ENCODE peak calls at places on chromosomes 13 and 19, in five cellular contexts. One of them, this sample, is unnamed.

GRCh38 chr13:75050419-75051066 is 431.4 kb downstream of the TBC1D4 start:
- DNase-seq in H9: no peak
- DNase-seq in neuronal stem cell: no peak
- DNase-seq in H1: no peak
- DNase-seq in mesenchymal stem cell: peak
- DNase-seq in this sample: peak

GRCh38 chr13:80931766-80932165 is 590.8 kb upstream of the SPRY2 start:
- DNase-seq in neuronal stem cell: no peak
- DNase-seq in mesenchymal stem cell: peak
- DNase-seq in H1: no peak
- DNase-seq in H9: no peak
- DNase-seq in this sample: no peak

GRCh38 chr13:98252931-98253470 is 75.9 kb upstream of the RNF113B start:
- DNase-seq in H9: no peak
- DNase-seq in mesenchymal stem cell: peak
- DNase-seq in neuronal stem cell: no peak
- DNase-seq in H1: no peak
- DNase-seq in this sample: peak

GRCh38 chr13:102838982-102839381 is 6.8 kb upstream of the ERCC5 start:
- DNase-seq in neuronal stem cell: no peak
- DNase-seq in H1: no peak
- DNase-seq in mesenchymal stem cell: no peak
- DNase-seq in H9: no peak
- DNase-seq in this sample: no peak

GRCh38 chr13:74794582-74794981 is 660.4 kb upstream of the KLF12 start:
- DNase-seq in mesenchymal stem cell: no peak
- DNase-seq in neuronal stem cell: no peak
- DNase-seq in H1: no peak
- DNase-seq in H9: no peak
- DNase-seq in this sample: no peak

GRCh38 chr13:110047511-110047910 is 259.4 kb downstream of the COL4A1 start:
- DNase-seq in H9: no peak
- DNase-seq in mesenchymal stem cell: peak
- DNase-seq in H1: no peak
- DNase-seq in neuronal stem cell: no peak
- DNase-seq in this sample: peak

GRCh38 chr19:30795727-30796126 is 423.5 kb downstream of the ZNF536 start:
- DNase-seq in neuronal stem cell: no peak
- DNase-seq in H9: no peak
- DNase-seq in H1: no peak
- DNase-seq in mesenchymal stem cell: no peak
- DNase-seq in this sample: no peak

GRCh38 chr19:2334986-2335846 is 6.7 kb downstream of the SPPL2B start:
- DNase-seq in neuronal stem cell: no peak
- DNase-seq in mesenchymal stem cell: no peak
- DNase-seq in H1: peak
- DNase-seq in H9: no peak
- DNase-seq in this sample: no peak

GRCh38 chr13:23445794-23446193 is 12.3 kb upstream of the SACS start:
- DNase-seq in neuronal stem cell: no peak
- DNase-seq in mesenchymal stem cell: no peak
- DNase-seq in H1: peak
- DNase-seq in H9: no peak
- DNase-seq in this sample: no peak

GRCh38 chr19:29812080-29812880 is 489 bp downstream of the CCNE1 start:
- DNase-seq in H9: no peak
- DNase-seq in H1: peak
- DNase-seq in mesenchymal stem cell: no peak
- DNase-seq in neuronal stem cell: peak
- DNase-seq in this sample: no peak

GRCh38 chr13:66992183-66992582 is 238.0 kb downstream of the PCDH9 start:
- DNase-seq in H1: no peak
- DNase-seq in neuronal stem cell: no peak
- DNase-seq in mesenchymal stem cell: no peak
- DNase-seq in H9: no peak
- DNase-seq in this sample: no peak

GRCh38 chr19:11288349-11288748 is 7.6 kb upstream of the TSPAN16 start:
- DNase-seq in mesenchymal stem cell: peak
- DNase-seq in neuronal stem cell: no peak
- DNase-seq in H1: no peak
- DNase-seq in H9: no peak
- DNase-seq in this sample: peak

GRCh38 chr13:40273173-40274000 is 393.1 kb downstream of the FOXO1 start:
- DNase-seq in mesenchymal stem cell: no peak
- DNase-seq in neuronal stem cell: no peak
- DNase-seq in H1: no peak
- DNase-seq in H9: no peak
- DNase-seq in this sample: no peak

GRCh38 chr13:22061371-22061805 is 390.5 kb downstream of the FGF9 start:
- DNase-seq in H9: peak
- DNase-seq in H1: no peak
- DNase-seq in mesenchymal stem cell: no peak
- DNase-seq in neuronal stem cell: no peak
- DNase-seq in this sample: peak

GRCh38 chr19:3370728-3371591 is 4.6 kb downstream of the NFIC start:
- DNase-seq in H9: no peak
- DNase-seq in neuronal stem cell: no peak
- DNase-seq in mesenchymal stem cell: no peak
- DNase-seq in H1: no peak
- DNase-seq in this sample: no peak
- H4K8ac ChIP-seq in H9: no peak
- H4K8ac ChIP-seq in neuronal stem cell: no peak
- H4K8ac ChIP-seq in mesenchymal stem cell: peak
- H4K8ac ChIP-seq in H1: peak
- H4K8ac ChIP-seq in this sample: no peak

DNA sequence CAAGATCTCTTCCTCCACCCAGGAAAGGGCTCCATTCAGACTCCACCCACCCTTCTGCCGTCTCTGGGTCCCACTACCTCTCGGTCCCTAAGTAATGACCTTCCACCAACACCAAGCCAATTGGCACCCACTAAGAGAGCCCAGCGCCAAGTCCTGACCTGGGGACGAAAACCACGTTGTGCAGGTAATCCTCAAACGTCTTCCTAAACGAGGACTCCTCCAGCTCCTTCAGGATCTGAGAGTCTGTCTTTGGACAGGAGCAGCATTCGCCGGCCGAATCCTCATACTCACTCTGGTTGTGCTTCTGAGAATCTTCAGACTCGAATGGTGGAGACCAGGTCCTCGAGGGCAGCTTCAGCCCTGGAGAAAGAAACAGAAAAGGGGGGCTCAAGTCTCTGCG is 83.1 kb downstream of the ZNF557 start:
- DNase-seq in H1: no peak
- DNase-seq in H9: peak
- DNase-seq in neuronal stem cell: no peak
- DNase-seq in mesenchymal stem cell: no peak
- DNase-seq in this sample: no peak
- H2BK12ac ChIP-seq in H1: no peak
- H2BK12ac ChIP-seq in H9: no peak
- H2BK12ac ChIP-seq in neuronal stem cell: no peak
- H2BK12ac ChIP-seq in mesenchymal stem cell: no peak
- H2BK12ac ChIP-seq in this sample: no peak

DNA sequence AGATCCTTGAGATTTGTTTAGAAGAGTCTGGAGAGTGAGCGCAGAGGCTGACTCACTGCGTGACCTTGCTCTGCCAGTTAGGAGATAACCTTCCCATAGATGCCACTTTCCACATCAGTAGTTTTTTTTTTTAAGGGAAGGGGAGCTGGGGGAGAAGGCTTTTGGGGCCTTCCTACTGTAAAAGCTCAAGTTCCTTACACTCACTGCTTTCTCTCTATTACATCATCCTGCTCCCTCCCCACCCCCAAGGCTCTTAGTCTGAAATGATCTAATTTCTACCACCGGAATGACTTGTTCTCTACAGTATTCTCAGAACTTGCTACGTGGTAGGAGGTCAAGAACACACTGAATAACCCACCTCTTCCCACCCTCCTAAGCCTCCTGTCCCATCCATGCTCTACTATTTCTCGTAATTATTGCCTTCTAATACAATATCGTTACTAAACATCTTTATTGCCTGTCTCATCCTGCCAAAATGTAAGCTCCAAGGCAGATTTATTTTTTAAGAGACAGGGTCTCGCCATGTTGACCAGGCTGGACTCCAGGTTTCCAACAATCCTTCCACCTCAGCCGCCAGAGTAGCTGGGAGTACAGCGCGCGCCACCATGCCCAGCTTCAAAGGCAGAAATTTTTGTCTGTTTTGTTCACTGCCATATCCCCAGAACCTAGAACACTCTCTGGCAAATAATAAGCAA is 1.2 kb downstream of the LONP1 start:
- DNase-seq in H9: no peak
- DNase-seq in H1: no peak
- DNase-seq in neuronal stem cell: no peak
- DNase-seq in mesenchymal stem cell: peak
- DNase-seq in this sample: peak
- H4K8ac ChIP-seq in H9: no peak
- H4K8ac ChIP-seq in H1: peak
- H4K8ac ChIP-seq in neuronal stem cell: no peak
- H4K8ac ChIP-seq in mesenchymal stem cell: no peak
- H4K8ac ChIP-seq in this sample: no peak

DNA sequence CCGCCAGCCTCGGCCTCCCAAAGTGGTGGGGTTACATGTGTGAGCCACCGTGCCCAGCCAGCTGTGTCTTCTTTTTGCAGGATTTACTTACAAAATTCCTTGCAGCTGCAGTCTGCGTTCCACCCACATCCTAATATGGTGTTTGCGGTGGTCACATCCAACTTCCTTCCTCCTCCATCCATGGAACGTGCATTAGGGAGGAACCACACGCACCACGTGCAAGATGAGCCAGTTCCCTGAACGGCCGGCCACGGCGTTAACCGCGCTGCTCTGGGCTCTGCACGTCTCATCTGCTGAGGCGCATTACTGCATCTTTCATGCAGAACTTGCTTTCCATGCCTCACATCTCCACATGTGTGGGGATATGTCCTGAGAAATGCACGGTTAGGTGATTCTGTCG is 13.0 kb upstream of the SIGLEC11 start:
- DNase-seq in H1: no peak
- DNase-seq in neuronal stem cell: no peak
- DNase-seq in mesenchymal stem cell: no peak
- DNase-seq in H9: no peak
- DNase-seq in this sample: no peak
- H2BK12ac ChIP-seq in H1: no peak
- H2BK12ac ChIP-seq in neuronal stem cell: no peak
- H2BK12ac ChIP-seq in mesenchymal stem cell: no peak
- H2BK12ac ChIP-seq in H9: no peak
- H2BK12ac ChIP-seq in this sample: no peak

GRCh38 chr13:93266681-93267080 is 40.1 kb downstream of the GPC6 start:
- DNase-seq in H1: no peak
- DNase-seq in H9: no peak
- DNase-seq in mesenchymal stem cell: no peak
- DNase-seq in neuronal stem cell: no peak
- DNase-seq in this sample: no peak

GRCh38 chr13:93268327-93269028 is 41.9 kb downstream of the GPC6 start:
- DNase-seq in H9: no peak
- DNase-seq in H1: no peak
- DNase-seq in mesenchymal stem cell: no peak
- DNase-seq in neuronal stem cell: no peak
- DNase-seq in this sample: no peak

GRCh38 chr13:93265800-93266199 is 39.2 kb downstream of the GPC6 start:
- DNase-seq in H9: no peak
- DNase-seq in neuronal stem cell: no peak
- DNase-seq in mesenchymal stem cell: no peak
- DNase-seq in H1: no peak
- DNase-seq in this sample: no peak

DNA sequence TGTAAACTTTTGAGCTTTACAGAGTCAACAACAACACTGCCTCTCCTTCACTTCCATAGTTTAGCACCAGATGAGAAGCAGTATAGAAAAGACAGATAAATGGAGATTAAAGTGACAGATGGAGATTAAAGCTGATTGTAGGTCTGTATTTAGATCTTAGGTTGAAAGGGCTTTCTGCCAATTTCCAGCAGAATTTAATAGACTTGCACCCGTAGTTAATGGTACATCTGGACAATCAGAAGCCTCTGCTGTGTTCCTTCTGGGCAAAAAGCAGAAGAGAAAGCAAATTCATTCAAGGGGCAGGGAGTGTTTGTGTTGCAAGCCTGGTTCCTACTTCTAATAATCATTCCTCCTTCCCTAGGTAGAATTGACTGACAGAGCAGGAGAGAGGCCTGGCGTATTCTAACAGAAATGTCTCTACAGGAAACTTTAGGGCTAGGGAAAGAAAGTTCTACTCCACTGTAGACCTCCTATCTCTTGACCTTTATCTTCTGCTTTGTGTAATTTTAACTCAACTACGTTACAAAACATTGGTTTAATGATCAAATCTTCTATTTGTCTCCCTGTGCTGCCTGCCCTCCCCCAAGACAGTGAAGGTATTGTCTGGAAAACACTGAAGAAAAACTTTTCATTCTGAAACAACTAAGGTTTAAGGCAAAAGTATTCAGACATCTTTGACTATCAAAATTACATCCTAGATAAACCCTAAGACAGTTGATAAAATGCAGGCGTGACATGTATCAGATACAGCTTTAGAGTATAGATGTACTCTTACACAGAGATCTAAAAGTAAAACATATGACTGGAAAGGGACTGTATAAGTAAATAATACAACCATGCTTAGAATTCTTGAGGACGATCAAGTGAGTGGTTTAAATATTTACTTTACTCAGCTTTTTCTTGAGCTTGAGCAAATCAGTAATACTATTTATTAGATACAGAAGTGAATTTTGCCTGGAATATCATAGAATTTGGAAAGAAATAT is 44.5 kb downstream of the GPC6 start:
- DNase-seq in mesenchymal stem cell: peak
- DNase-seq in neuronal stem cell: no peak
- DNase-seq in H9: no peak
- DNase-seq in H1: no peak
- DNase-seq in this sample: no peak
- H4K8ac ChIP-seq in mesenchymal stem cell: no peak
- H4K8ac ChIP-seq in neuronal stem cell: no peak
- H4K8ac ChIP-seq in H9: no peak
- H4K8ac ChIP-seq in H1: no peak
- H4K8ac ChIP-seq in this sample: no peak

DNA sequence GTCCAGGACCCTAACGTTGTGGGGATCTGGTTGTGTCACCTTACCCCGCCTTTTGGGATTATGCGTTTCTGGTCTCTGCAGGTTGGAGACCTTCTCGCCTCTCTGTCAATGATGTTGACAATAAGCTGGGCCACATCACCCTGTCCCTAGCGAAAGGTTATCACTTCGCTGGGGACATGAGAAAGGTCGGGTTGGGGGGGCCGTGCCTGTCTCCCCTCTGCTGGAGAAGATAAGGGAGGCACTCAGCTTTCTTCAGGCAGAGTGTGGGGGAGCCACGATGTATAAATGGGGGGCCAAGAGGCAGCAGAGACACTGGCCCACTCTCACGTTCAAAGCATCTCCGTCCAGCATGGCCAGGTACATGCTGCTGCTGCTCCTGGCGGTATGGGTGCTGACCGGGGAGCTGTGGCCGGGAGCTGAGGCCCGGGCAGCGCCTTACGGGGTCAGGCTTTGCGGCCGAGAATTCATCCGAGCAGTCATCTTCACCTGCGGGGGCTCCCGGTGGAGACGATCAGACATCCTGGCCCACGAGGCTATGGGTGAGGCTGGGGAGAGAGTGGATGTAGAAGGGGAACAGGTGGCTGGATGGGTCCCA is at the start of gene RLN3:
- DNase-seq in H1: no peak
- DNase-seq in H9: no peak
- DNase-seq in mesenchymal stem cell: no peak
- DNase-seq in neuronal stem cell: no peak
- DNase-seq in this sample: no peak
- H2BK12ac ChIP-seq in H1: peak
- H2BK12ac ChIP-seq in H9: no peak
- H2BK12ac ChIP-seq in mesenchymal stem cell: no peak
- H2BK12ac ChIP-seq in neuronal stem cell: peak
- H2BK12ac ChIP-seq in this sample: no peak

GRCh38 chr13:111558700-111559088 is 238.3 kb downstream of the TEX29 start:
- DNase-seq in H9: no peak
- DNase-seq in H1: no peak
- DNase-seq in mesenchymal stem cell: no peak
- DNase-seq in neuronal stem cell: no peak
- DNase-seq in this sample: no peak
- H4K8ac ChIP-seq in H9: no peak
- H4K8ac ChIP-seq in H1: no peak
- H4K8ac ChIP-seq in mesenchymal stem cell: no peak
- H4K8ac ChIP-seq in neuronal stem cell: no peak
- H4K8ac ChIP-seq in this sample: no peak